ENCODE peak calls at places on chromosomes 2 and 18, in four cellular contexts. B is HTR-8/SVneo, Q is Panc1, O is psoas muscle. S is an unnamed sample.
A peak's percentile ranks its signal among the peaks of the same experiment; 100 is the strongest.

GRCh38 chr2:128493880-128494279 is 175.2 kb upstream of the HS6ST1 start:
- DNase-seq in Q (no peak), O (no peak), B (no peak), S (no peak)

GRCh38 chr2:219081701-219082331 is 21.1 kb upstream of the IHH start:
- DNase-seq in O (no peak), B (no peak), Q (no peak), S (no peak)

GRCh38 chr2:190603374-190603773 is 45.5 kb upstream of the NAB1 start:
- DNase-seq in Q (no peak), B (no peak), O (no peak), S (no peak)

GRCh38 chr2:164617466-164617865 is 3.8 kb downstream of the GRB14 start:
- DNase-seq in B (no peak), O (no peak), Q (no peak), S (no peak)

GRCh38 chr2:36059684-36060083 is 295.9 kb upstream of the CRIM1 start:
- DNase-seq in Q (no peak), B (no peak), O (no peak), S (no peak)

GRCh38 chr18:697771-698170 is 14.7 kb downstream of the ENOSF1 start:
- DNase-seq in Q (no peak), B (no peak), O (no peak), S (no peak)

GRCh38 chr2:30293303-30293912 is 62.1 kb downstream of the LBH start:
- DNase-seq in B (peak; percentile 55), O (no peak), Q (no peak), S (no peak)

GRCh38 chr18:2883137-2883671 is 36.4 kb downstream of the EMILIN2 start:
- DNase-seq in B (no peak), O (no peak), Q (no peak), S (no peak)

GRCh38 chr2:70011335-70011734 is 49.9 kb upstream of the ASPRV1 start:
- DNase-seq in Q (no peak), B (no peak), O (no peak), S (no peak)

GRCh38 chr2:144459937-144460336 is 60.0 kb downstream of the ZEB2 start:
- DNase-seq in O (no peak), Q (no peak), B (no peak), S (no peak)

GRCh38 chr2:118348380-118349024 is 260.2 kb downstream of the INSIG2 start:
- DNase-seq in O (no peak), B (no peak), Q (no peak), S (no peak)

GRCh38 chr18:22626771-22627170 is 209.1 kb upstream of the CTAGE1 start:
- DNase-seq in B (no peak), Q (no peak), O (no peak), S (no peak)

GRCh38 chr2:127092951-127093516 is 13.9 kb downstream of the BIN1 start:
- DNase-seq in O (peak; percentile 43), B (no peak), Q (no peak), S (no peak)

GRCh38 chr2:9263388-9263787 is 56.8 kb downstream of the ASAP2 start:
- DNase-seq in O (no peak), Q (no peak), B (no peak), S (no peak)

GRCh38 chr2:95268208-95269035 is 5.8 kb upstream of the PROM2 start:
- DNase-seq in Q (no peak), B (no peak), O (no peak), S (no peak)

GRCh38 chr2:147222506-147222905 is 622.3 kb upstream of the ACVR2A start:
- DNase-seq in O (no peak), Q (no peak), B (no peak), S (no peak)

S was measured in left cardiac atrium.